ENCODE peak calls at places on chromosomes 12 and 14, in six cellular contexts. M is MM.1S, N is pancreas, S is GM23248, I is tibial artery, H is heart left ventricle. V is an unnamed sample. For H3K4me1, the result is how much of the 10 kb centered on the place peaks cover.

GRCh38 chr12:72471806-72472205 is 199.6 kb downstream of the TRHDE start:
- DNase-seq in M (no peak), N (no peak), S (no peak), I (no peak), H (no peak), V (no peak)

GRCh38 chr14:76348898-76349297 is 27.0 kb upstream of the ESRRB start:
- DNase-seq in M (no peak), N (no peak), S (peak), I (no peak), H (no peak), V (no peak)

GRCh38 chr12:4849024-4849594 is 60.6 kb upstream of the KCNA1 start:
- DNase-seq in M (no peak), N (peak), S (peak), I (no peak), H (no peak), V (no peak)

GRCh38 chr12:112116232-112117060 is 7.9 kb upstream of the NAA25 start:
- DNase-seq in M (peak), N (peak), S (peak), I (peak), H (peak), V (peak)

GRCh38 chr14:68558096-68558495 is 234.8 kb downstream of the ZFP36L1 start:
- DNase-seq in M (no peak), N (peak), S (no peak), I (no peak), H (no peak), V (no peak)

GRCh38 chr12:129941646-129942045 is 37.8 kb upstream of the TMEM132D start:
- DNase-seq in M (no peak), N (no peak), S (no peak), I (no peak), H (no peak), V (no peak)

GRCh38 chr14:75417674-75418073 is 10.1 kb upstream of the JDP2 start:
- DNase-seq in M (no peak), N (no peak), S (peak), I (no peak), H (no peak), V (no peak)

GRCh38 chr12:116376354-116377193 is 99.1 kb upstream of the MED13L start:
- DNase-seq in M (no peak), N (no peak), S (peak), I (peak), H (no peak), V (no peak)

GRCh38 chr12:77133566-77133965 is 68.2 kb upstream of the E2F7 start:
- DNase-seq in M (peak), N (peak), S (peak), I (no peak), H (no peak), V (no peak)

GRCh38 chr14:76086636-76087035 is 65.1 kb upstream of the GPATCH2L start:
- DNase-seq in M (no peak), N (no peak), S (no peak), I (no peak), H (no peak), V (no peak)

GRCh38 chr12:76303989-76304460 is 44.2 kb downstream of the BBS10 start:
- DNase-seq in M (no peak), N (no peak), S (no peak), I (no peak), H (no peak), V (no peak)

GRCh38 chr12:76232013-76232412 is 116.2 kb downstream of the BBS10 start:
- DNase-seq in M (no peak), N (no peak), S (no peak), I (no peak), H (no peak), V (no peak)

GRCh38 chr14:96098309-96098998 is 59.3 kb downstream of the C14orf132 start:
- DNase-seq in M (peak), N (peak), S (peak), I (no peak), H (no peak), V (no peak)

GRCh38 chr14:74514471-74514932 is 20.9 kb downstream of the ISCA2 start:
- DNase-seq in M (peak), N (no peak), S (peak), I (peak), H (peak), V (peak)

GRCh38 chr14:94598816-94599655 is 13.2 kb upstream of the SERPINA3 start:
- DNase-seq in M (no peak), N (peak), S (peak), I (peak), H (no peak), V (no peak)

GRCh38 chr14:95981939-95982338 is 57.2 kb upstream of the C14orf132 start:
- DNase-seq in M (no peak), N (no peak), S (no peak), I (no peak), H (no peak), V (no peak)

GRCh38 chr12:130546494-130546893 is 169.6 kb downstream of the RIMBP2 start:
- DNase-seq in M (no peak), N (no peak), S (no peak), I (no peak), H (no peak), V (no peak)

GRCh38 chr12:130026608-130027176 is 122.9 kb upstream of the TMEM132D start:
- DNase-seq in M (peak), N (peak), S (peak), I (no peak), H (no peak), V (no peak)

GRCh38 chr14:84527706-84528105 is 1002.2 kb upstream of the FLRT2 start:
- DNase-seq in M (no peak), N (no peak), S (no peak), I (no peak), H (no peak), V (no peak)

GRCh38 chr12:131865196-131865875 is 29.1 kb upstream of the ULK1 start:
- DNase-seq in M (no peak), N (no peak), S (peak), I (no peak), H (no peak), V (no peak)

GRCh38 chr12:60173213-60174170 is 577.7 kb downstream of the SLC16A7 start:
- DNase-seq in M (no peak), N (no peak), S (no peak), I (no peak), H (no peak), V (no peak)

GRCh38 chr12:53299101-53299453 is 418 bp upstream of the MYG1 start:
- DNase-seq in M (no peak), N (no peak), S (peak), I (no peak), H (no peak), V (peak)
- H3K4me3 ChIP-seq in M (peak), N (no peak), S (peak), I (peak), H (peak), V (peak)

GRCh38 chr12:65894127-65894526 is 69.8 kb downstream of the HMGA2 start:
- DNase-seq in M (no peak), N (no peak), S (peak), I (no peak), H (no peak), V (no peak)

GRCh38 chr12:65894624-65895023 is 70.3 kb downstream of the HMGA2 start:
- DNase-seq in M (no peak), N (no peak), S (no peak), I (no peak), H (no peak), V (no peak)

GRCh38 chr12:65891219-65891618 is 66.9 kb downstream of the HMGA2 start:
- DNase-seq in M (no peak), N (no peak), S (peak), I (no peak), H (no peak), V (no peak)

GRCh38 chr12:65891987-65892481 is 67.8 kb downstream of the HMGA2 start:
- DNase-seq in M (no peak), N (peak), S (peak), I (peak), H (peak), V (no peak)

GRCh38 chr12:65892905-65893304 is 68.6 kb downstream of the HMGA2 start:
- DNase-seq in M (no peak), N (no peak), S (peak), I (no peak), H (no peak), V (no peak)
- H3K4me1 ChIP-seq in M (under half), N (under half), S (half or more), I (under half), H (under half), V (under half)

GRCh38 chr12:31363826-31364225 is 37.9 kb upstream of the SINHCAF start:
- DNase-seq in M (no peak), N (no peak), S (no peak), I (no peak), H (no peak), V (no peak)

GRCh38 chr12:31362115-31362758 is 36.3 kb upstream of the SINHCAF start:
- DNase-seq in M (peak), N (no peak), S (no peak), I (no peak), H (no peak), V (no peak)

GRCh38 chr12:31362759-31363415 is 36.9 kb upstream of the SINHCAF start:
- DNase-seq in M (peak), N (no peak), S (no peak), I (no peak), H (no peak), V (peak)

GRCh38 chr12:31361730-31362114 is 35.8 kb upstream of the SINHCAF start:
- DNase-seq in M (no peak), N (no peak), S (no peak), I (no peak), H (no peak), V (no peak)

DNA sequence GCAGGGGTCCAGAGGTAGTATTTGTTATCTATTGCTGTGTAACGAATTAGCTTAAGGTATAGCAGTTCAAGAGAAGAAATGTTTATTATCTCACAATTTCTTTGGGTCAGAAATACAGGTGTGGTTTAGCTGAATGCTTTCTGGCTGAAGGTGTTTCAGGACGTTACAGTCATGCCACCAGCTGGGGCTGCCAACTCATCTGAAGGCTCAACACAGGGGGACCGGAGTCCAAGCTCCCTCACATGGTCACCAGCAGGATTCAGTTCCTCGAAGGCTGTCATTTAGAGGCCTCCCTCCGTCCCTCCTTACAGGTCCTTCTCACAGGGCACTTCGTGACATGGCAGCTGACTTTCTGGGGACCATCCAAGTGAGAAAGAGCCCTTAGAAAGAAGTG is 37.5 kb upstream of the SINHCAF start:
- DNase-seq in M (peak), N (no peak), S (no peak), I (no peak), H (no peak), V (no peak)
- H3K27ac ChIP-seq in M (peak), N (no peak), S (no peak), I (no peak), H (no peak), V (no peak)

GRCh38 chr12:41942355-41942754 is 202.3 kb downstream of the GXYLT1 start:
- DNase-seq in M (no peak), N (no peak), S (no peak), I (no peak), H (no peak), V (no peak)
- H3K4me3 ChIP-seq in M (no peak), N (no peak), S (no peak), I (no peak), H (no peak), V (no peak)

DNA sequence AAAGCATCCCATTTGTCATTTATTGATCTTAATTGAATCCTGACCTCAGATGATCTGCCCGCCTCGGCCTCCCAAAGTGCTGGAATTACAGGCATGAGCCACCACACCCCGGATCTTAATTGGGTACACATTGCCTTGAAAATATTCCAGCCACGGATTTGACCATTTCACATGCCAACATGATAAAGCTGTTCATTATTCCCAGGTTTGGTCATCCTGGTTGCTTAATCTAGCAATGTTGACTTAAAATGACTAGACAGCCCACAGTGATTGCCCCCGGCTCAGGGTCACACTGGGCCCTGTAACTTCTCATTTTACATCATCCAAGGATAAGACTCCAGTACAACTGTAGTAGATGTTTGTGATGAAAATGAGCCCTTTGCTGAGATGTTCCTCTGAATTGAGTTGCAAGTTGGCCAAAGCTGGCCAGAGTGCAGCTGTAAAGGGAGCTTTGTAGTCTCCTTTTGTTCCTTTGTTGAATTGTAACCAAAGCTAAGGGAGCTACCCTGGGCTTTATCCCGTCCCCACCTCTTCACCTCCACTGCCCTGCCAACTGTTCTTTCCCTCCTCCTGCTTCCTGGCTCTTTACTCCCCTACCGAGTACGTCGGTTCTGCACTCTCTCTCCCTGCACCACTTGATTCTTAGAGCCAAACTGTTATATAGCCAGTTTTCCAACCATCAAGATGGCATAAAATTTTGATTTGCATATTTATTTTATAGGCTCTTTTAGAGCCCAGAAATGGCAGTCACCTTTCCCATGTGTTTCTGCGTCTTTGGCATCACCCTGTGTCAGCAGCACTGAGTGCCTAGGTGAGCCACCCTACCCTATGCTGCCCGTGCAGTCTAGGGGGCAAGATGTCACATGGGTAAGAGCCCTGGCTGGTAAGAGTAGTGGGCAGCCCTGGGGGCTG is 141.3 kb upstream of the HIF1A start:
- DNase-seq in M (no peak), N (peak), S (peak), I (no peak), H (no peak), V (no peak)
- H3K4me1 ChIP-seq in M (under half), N (under half), S (under half), I (under half), H (under half), V (under half)

GRCh38 chr12:29797565-29798360 is 14.0 kb upstream of the TMTC1 start:
- DNase-seq in M (no peak), N (no peak), S (no peak), I (no peak), H (no peak), V (no peak)
- H3K27ac ChIP-seq in M (no peak), N (no peak), S (no peak), I (peak), H (peak), V (no peak)

GRCh38 chr12:18383203-18383602 is 121.9 kb downstream of the PIK3C2G start:
- DNase-seq in M (no peak), N (no peak), S (peak), I (no peak), H (no peak), V (no peak)
- H3K4me3 ChIP-seq in M (no peak), N (no peak), S (peak), I (no peak), H (peak), V (no peak)

GRCh38 chr14:52013984-52014600 is 24.7 kb downstream of the RTRAF start:
- DNase-seq in M (no peak), N (no peak), S (peak), I (no peak), H (no peak), V (no peak)

GRCh38 chr14:52011557-52011956 is 22.2 kb downstream of the RTRAF start:
- DNase-seq in M (no peak), N (no peak), S (no peak), I (no peak), H (no peak), V (no peak)

GRCh38 chr14:52010173-52010693 is 20.9 kb downstream of the RTRAF start:
- DNase-seq in M (no peak), N (no peak), S (no peak), I (no peak), H (no peak), V (no peak)

GRCh38 chr14:52014601-52015267 is 25.4 kb downstream of the RTRAF start:
- DNase-seq in M (no peak), N (no peak), S (no peak), I (no peak), H (peak), V (no peak)

DNA sequence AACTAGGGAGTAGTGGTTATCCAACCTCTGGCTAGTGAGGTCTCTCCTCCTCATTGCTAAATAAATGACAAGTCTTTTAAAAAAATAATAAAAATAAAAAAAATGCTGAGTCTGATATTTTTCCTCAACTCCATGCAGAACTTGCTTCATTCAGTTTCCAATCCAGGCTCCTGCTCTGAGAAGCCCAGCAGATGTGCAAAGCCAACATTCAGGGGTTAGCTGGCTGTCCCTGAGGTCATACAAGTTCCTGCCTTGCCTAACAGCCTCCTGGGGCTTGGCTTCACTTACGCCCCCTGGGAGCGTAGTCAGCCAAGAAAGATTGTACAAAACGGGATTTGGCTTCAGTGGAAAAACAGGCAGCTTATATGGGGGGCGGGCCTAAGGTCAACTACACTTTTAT is 23.3 kb downstream of the RTRAF start:
- DNase-seq in M (no peak), N (peak), S (peak), I (peak), H (peak), V (no peak)
- H3K4me1 ChIP-seq in M (under half), N (under half), S (under half), I (under half), H (half or more), V (under half)

GRCh38 chr14:55446833-55447232 is 6.4 kb upstream of the TBPL2 start:
- DNase-seq in M (no peak), N (peak), S (peak), I (no peak), H (no peak), V (no peak)
- H3K27ac ChIP-seq in M (no peak), N (no peak), S (peak), I (no peak), H (no peak), V (no peak)